ENCODE peak calls at places on chromosomes 4 and X, in four cellular contexts. One of them, this sample, is unnamed.

GRCh38 chrX:115940888-115941332 is 229.6 kb upstream of the AGTR2 start:
- DNase-seq in neural crest cell: no peak
- DNase-seq in BJ: no peak
- DNase-seq in Right ventricle myocardium superior: no peak
- DNase-seq in this sample: peak

GRCh38 chrX:114267127-114267526 is 316.8 kb upstream of the HTR2C start:
- DNase-seq in Right ventricle myocardium superior: no peak
- DNase-seq in BJ: no peak
- DNase-seq in neural crest cell: no peak
- DNase-seq in this sample: no peak

GRCh38 chrX:17425551-17425950 is 50.6 kb downstream of the NHS start:
- DNase-seq in Right ventricle myocardium superior: no peak
- DNase-seq in neural crest cell: no peak
- DNase-seq in BJ: no peak
- DNase-seq in this sample: no peak

GRCh38 chr4:119579823-119580222 is 48.8 kb downstream of the PDE5A start:
- DNase-seq in Right ventricle myocardium superior: no peak
- DNase-seq in neural crest cell: no peak
- DNase-seq in BJ: no peak
- DNase-seq in this sample: no peak

GRCh38 chr4:112857461-112857860 is 192.0 kb upstream of the ANK2 start:
- DNase-seq in neural crest cell: no peak
- DNase-seq in Right ventricle myocardium superior: no peak
- DNase-seq in BJ: peak
- DNase-seq in this sample: no peak

GRCh38 chrX:46865281-46865680 is 28.4 kb downstream of the RP2 start:
- DNase-seq in neural crest cell: no peak
- DNase-seq in BJ: peak
- DNase-seq in Right ventricle myocardium superior: no peak
- DNase-seq in this sample: no peak

GRCh38 chrX:2484232-2484631 is 16.5 kb downstream of the DHRSX start:
- DNase-seq in neural crest cell: no peak
- DNase-seq in BJ: no peak
- DNase-seq in Right ventricle myocardium superior: no peak
- DNase-seq in this sample: peak

GRCh38 chr4:182916483-182917181 is 554 bp downstream of the DCTD start:
- DNase-seq in Right ventricle myocardium superior: peak
- DNase-seq in neural crest cell: peak
- DNase-seq in BJ: no peak
- DNase-seq in this sample: peak

GRCh38 chr4:188262464-188262863 is 123.2 kb downstream of the TRIML1 start:
- DNase-seq in Right ventricle myocardium superior: no peak
- DNase-seq in neural crest cell: no peak
- DNase-seq in BJ: no peak
- DNase-seq in this sample: no peak

GRCh38 chr4:137156054-137156453 is 376.2 kb downstream of the PCDH18 start:
- DNase-seq in BJ: peak
- DNase-seq in neural crest cell: no peak
- DNase-seq in Right ventricle myocardium superior: no peak
- DNase-seq in this sample: no peak

GRCh38 chr4:184361443-184361842 is 112.9 kb downstream of the IRF2 start:
- DNase-seq in neural crest cell: no peak
- DNase-seq in BJ: no peak
- DNase-seq in Right ventricle myocardium superior: no peak
- DNase-seq in this sample: no peak

GRCh38 chr4:174948826-174949225 is 30.7 kb downstream of the ADAM29 start:
- DNase-seq in neural crest cell: no peak
- DNase-seq in BJ: no peak
- DNase-seq in Right ventricle myocardium superior: no peak
- DNase-seq in this sample: no peak

GRCh38 chr4:12411072-12411471 is 982.4 kb upstream of the HS3ST1 start:
- DNase-seq in Right ventricle myocardium superior: no peak
- DNase-seq in BJ: no peak
- DNase-seq in neural crest cell: no peak
- DNase-seq in this sample: no peak

GRCh38 chr4:63742882-63743281 is 666.4 kb downstream of the TECRL start:
- DNase-seq in neural crest cell: no peak
- DNase-seq in BJ: no peak
- DNase-seq in Right ventricle myocardium superior: no peak
- DNase-seq in this sample: no peak

GRCh38 chrX:133670394-133670793 is 255.1 kb upstream of the GPC4 start:
- DNase-seq in Right ventricle myocardium superior: no peak
- DNase-seq in BJ: no peak
- DNase-seq in neural crest cell: peak
- DNase-seq in this sample: no peak

GRCh38 chr4:119204898-119205297 is 7.6 kb upstream of the USP53 start:
- DNase-seq in BJ: no peak
- DNase-seq in neural crest cell: no peak
- DNase-seq in Right ventricle myocardium superior: no peak
- DNase-seq in this sample: no peak

GRCh38 chr4:79613269-79613995 is 205.4 kb upstream of the GK2 start:
- DNase-seq in Right ventricle myocardium superior: no peak
- DNase-seq in BJ: no peak
- DNase-seq in neural crest cell: no peak
- DNase-seq in this sample: no peak

GRCh38 chrX:107542500-107542899 is 85.8 kb upstream of the PRPS1 start:
- DNase-seq in Right ventricle myocardium superior: no peak
- DNase-seq in neural crest cell: peak
- DNase-seq in BJ: no peak
- DNase-seq in this sample: no peak

GRCh38 chr4:160182727-160183126 is 1079.8 kb downstream of the RAPGEF2 start:
- DNase-seq in Right ventricle myocardium superior: no peak
- DNase-seq in BJ: no peak
- DNase-seq in neural crest cell: no peak
- DNase-seq in this sample: no peak

GRCh38 chrX:155094468-155095061 is 23.3 kb downstream of the BRCC3 start:
- DNase-seq in neural crest cell: no peak
- DNase-seq in BJ: no peak
- DNase-seq in Right ventricle myocardium superior: no peak
- DNase-seq in this sample: no peak

GRCh38 chrX:122026665-122027064 is 979.3 kb downstream of the GLUD2 start:
- DNase-seq in BJ: no peak
- DNase-seq in Right ventricle myocardium superior: no peak
- DNase-seq in neural crest cell: no peak
- DNase-seq in this sample: no peak

GRCh38 chr4:150250998-150251651 is 172.9 kb downstream of the DCLK2 start:
- DNase-seq in Right ventricle myocardium superior: no peak
- DNase-seq in BJ: no peak
- DNase-seq in neural crest cell: no peak
- DNase-seq in this sample: no peak

GRCh38 chr4:145083891-145084640 is 13.9 kb downstream of the ANAPC10 start:
- DNase-seq in BJ: no peak
- DNase-seq in neural crest cell: no peak
- DNase-seq in Right ventricle myocardium superior: no peak
- DNase-seq in this sample: no peak

GRCh38 chrX:8289523-8289922 is 118.5 kb upstream of the VCX2 start:
- DNase-seq in neural crest cell: no peak
- DNase-seq in Right ventricle myocardium superior: no peak
- DNase-seq in BJ: no peak
- DNase-seq in this sample: no peak

GRCh38 chr4:7854211-7854610 is 85.5 kb downstream of the AFAP1 start:
- DNase-seq in BJ: no peak
- DNase-seq in Right ventricle myocardium superior: no peak
- DNase-seq in neural crest cell: no peak
- DNase-seq in this sample: no peak

GRCh38 chr4:168177546-168178149 is 85.3 kb downstream of the ANXA10 start:
- DNase-seq in Right ventricle myocardium superior: no peak
- DNase-seq in neural crest cell: no peak
- DNase-seq in BJ: no peak
- DNase-seq in this sample: no peak

GRCh38 chr4:54085284-54085683 is 14.7 kb upstream of the GSX2 start:
- DNase-seq in neural crest cell: no peak
- DNase-seq in BJ: no peak
- DNase-seq in Right ventricle myocardium superior: no peak
- DNase-seq in this sample: no peak

GRCh38 chr4:80566203-80566872 is 230.8 kb downstream of the CFAP299 start:
- DNase-seq in neural crest cell: no peak
- DNase-seq in Right ventricle myocardium superior: no peak
- DNase-seq in BJ: no peak
- DNase-seq in this sample: no peak

GRCh38 chr4:100286601-100287000 is 96.3 kb upstream of the DDIT4L start:
- DNase-seq in Right ventricle myocardium superior: no peak
- DNase-seq in neural crest cell: no peak
- DNase-seq in BJ: no peak
- DNase-seq in this sample: no peak

GRCh38 chr4:55768291-55768690 is 51.3 kb upstream of the EXOC1L start:
- DNase-seq in neural crest cell: no peak
- DNase-seq in BJ: no peak
- DNase-seq in Right ventricle myocardium superior: no peak
- DNase-seq in this sample: no peak

GRCh38 chrX:12802741-12803140 is 11.5 kb downstream of the PRPS2 start:
- DNase-seq in BJ: no peak
- DNase-seq in neural crest cell: no peak
- DNase-seq in Right ventricle myocardium superior: no peak
- DNase-seq in this sample: no peak

GRCh38 chr4:28278676-28279075 is 1418.0 kb downstream of the STIM2 start:
- DNase-seq in neural crest cell: no peak
- DNase-seq in BJ: no peak
- DNase-seq in Right ventricle myocardium superior: no peak
- DNase-seq in this sample: no peak

GRCh38 chr4:42655248-42655647 is 1.7 kb downstream of the ATP8A1 start:
- DNase-seq in BJ: no peak
- DNase-seq in neural crest cell: no peak
- DNase-seq in Right ventricle myocardium superior: no peak
- DNase-seq in this sample: no peak

GRCh38 chr4:147409350-147409749 is 71.5 kb upstream of the EDNRA start:
- DNase-seq in neural crest cell: no peak
- DNase-seq in Right ventricle myocardium superior: no peak
- DNase-seq in BJ: no peak
- DNase-seq in this sample: no peak

GRCh38 chr4:111546881-111547280 is 598.4 kb upstream of the FAM241A start:
- DNase-seq in neural crest cell: no peak
- DNase-seq in Right ventricle myocardium superior: no peak
- DNase-seq in BJ: no peak
- DNase-seq in this sample: no peak

GRCh38 chr4:137611998-137612700 is 79.9 kb upstream of the PCDH18 start:
- DNase-seq in neural crest cell: no peak
- DNase-seq in BJ: no peak
- DNase-seq in Right ventricle myocardium superior: no peak
- DNase-seq in this sample: no peak

GRCh38 chr4:112130903-112131302 is 14.4 kb upstream of the FAM241A start:
- DNase-seq in BJ: no peak
- DNase-seq in neural crest cell: no peak
- DNase-seq in Right ventricle myocardium superior: no peak
- DNase-seq in this sample: no peak

GRCh38 chr4:164402554-164402953 is 351.4 kb upstream of the SMIM31 start:
- DNase-seq in Right ventricle myocardium superior: no peak
- DNase-seq in neural crest cell: no peak
- DNase-seq in BJ: no peak
- DNase-seq in this sample: no peak

GRCh38 chr4:54063737-54064316 is 578 bp downstream of the CHIC2 start:
- DNase-seq in neural crest cell: peak
- DNase-seq in Right ventricle myocardium superior: peak
- DNase-seq in BJ: no peak
- DNase-seq in this sample: peak